ENCODE peak calls at places on chromosomes 4 and X, in six cellular contexts. P is H1, B is brain microvascular endothelial cell, Z is cardiac fibroblast, A is dorsolateral prefrontal cortex, N is lower leg skin. H is an unnamed sample.

GRCh38 chrX:97021680-97022079 is 138.0 kb downstream of the RPA4 start:
- DNase-seq in Z (peak), A (no peak), P (no peak), N (no peak), B (peak), H (no peak)

GRCh38 chr4:16125571-16126445 is 42.0 kb upstream of the PROM1 start:
- DNase-seq in B (no peak), P (no peak), A (no peak), Z (no peak), N (no peak), H (peak)

GRCh38 chr4:143667461-143667860 is 33.0 kb downstream of the FREM3 start:
- DNase-seq in Z (peak), N (peak), P (no peak), B (peak), A (no peak), H (peak)

GRCh38 chr4:168585168-168586091 is 88.6 kb downstream of the PALLD start:
- DNase-seq in P (peak), Z (peak), B (peak), A (peak), N (peak), H (no peak)

GRCh38 chr4:150960079-150960478 is 55.0 kb downstream of the LRBA start:
- DNase-seq in Z (peak), N (no peak), B (peak), P (no peak), A (no peak), H (no peak)

GRCh38 chrX:154750301-154751120 is at the start of gene GAB3:
- DNase-seq in A (no peak), Z (peak), B (no peak), N (no peak), P (no peak), H (no peak)

GRCh38 chr4:169151671-169152070 is 119.1 kb downstream of the SH3RF1 start:
- DNase-seq in N (no peak), A (no peak), P (no peak), B (no peak), Z (peak), H (no peak)

GRCh38 chr4:37661643-37662221 is 24.4 kb downstream of the RELL1 start:
- DNase-seq in B (peak), N (no peak), P (no peak), A (no peak), Z (peak), H (no peak)

GRCh38 chr4:130257271-130257670 is 1161.3 kb downstream of the C4orf33 start:
- DNase-seq in B (peak), N (no peak), A (no peak), P (no peak), Z (peak), H (no peak)

GRCh38 chrX:42119076-42119475 is 195.7 kb upstream of the CASK start:
- DNase-seq in B (peak), N (peak), A (no peak), P (no peak), Z (peak), H (peak)

GRCh38 chrX:48461830-48462229 is 8.2 kb downstream of the SLC38A5 start:
- DNase-seq in A (no peak), N (no peak), B (no peak), P (no peak), Z (peak), H (no peak)

GRCh38 chrX:9966775-9967408 is at the start of gene CLDN34:
- DNase-seq in P (no peak), N (no peak), B (no peak), Z (no peak), A (no peak), H (no peak)

GRCh38 chr4:183602444-183603102 is 56.4 kb downstream of the RWDD4 start:
- DNase-seq in A (no peak), P (no peak), N (no peak), B (no peak), Z (peak), H (no peak)

GRCh38 chrX:24396236-24396929 is 35.9 kb downstream of the SUPT20HL1 start:
- DNase-seq in Z (peak), N (no peak), A (no peak), B (peak), P (no peak), H (no peak)

GRCh38 chr4:38674206-38675144 is 10.5 kb downstream of the KLF3 start:
- DNase-seq in P (no peak), N (no peak), A (no peak), B (no peak), Z (no peak), H (no peak)

GRCh38 chr4:2335729-2336101 is 73.8 kb upstream of the MXD4 start:
- DNase-seq in N (no peak), Z (no peak), A (no peak), B (no peak), P (no peak), H (no peak)

GRCh38 chr4:81436928-81437327 is 34.8 kb downstream of the RASGEF1B start:
- DNase-seq in N (no peak), Z (no peak), P (no peak), A (no peak), B (no peak), H (no peak)

GRCh38 chrX:38192007-38192625 is 28.6 kb downstream of the SRPX start:
- DNase-seq in A (no peak), P (no peak), Z (peak), N (no peak), B (no peak), H (no peak)

GRCh38 chr4:13364653-13365052 is 119.5 kb downstream of the RAB28 start:
- DNase-seq in P (no peak), Z (no peak), A (no peak), B (no peak), N (no peak), H (no peak)

GRCh38 chr4:128285085-128286023 is 2.3 kb downstream of the PGRMC2 start:
- DNase-seq in P (no peak), Z (peak), B (no peak), A (no peak), N (peak), H (no peak)

GRCh38 chrX:81957900-81958545 is 756.1 kb downstream of the SH3BGRL start:
- DNase-seq in A (no peak), P (no peak), Z (peak), B (no peak), N (no peak), H (no peak)

GRCh38 chr4:118712872-118713271 is 27.7 kb downstream of the METTL14 start:
- DNase-seq in Z (peak), P (no peak), N (no peak), A (no peak), B (peak), H (no peak)

GRCh38 chr4:136691607-136692006 is 840.7 kb downstream of the PCDH18 start:
- DNase-seq in Z (no peak), P (no peak), N (no peak), A (no peak), B (no peak), H (no peak)

GRCh38 chrX:1928805-1929204 is 313.9 kb downstream of the ASMT start:
- DNase-seq in A (no peak), B (no peak), P (peak), N (no peak), Z (no peak), H (no peak)

GRCh38 chr4:25552580-25553271 is 102.9 kb upstream of the SLC34A2 start:
- DNase-seq in Z (no peak), P (no peak), N (no peak), A (no peak), B (no peak), H (no peak)
- H3K4me3 ChIP-seq in Z (no peak), P (no peak), N (no peak), A (no peak), B (no peak), H (peak)

GRCh38 chrX:55210931-55211677 is 9.0 kb upstream of the PAGE5 start:
- DNase-seq in B (no peak), Z (no peak), N (no peak), A (no peak), P (no peak), H (no peak)
- TF ChIP-seq CTCF in B (no peak), Z (no peak), N (no peak), A (no peak), P (no peak), H (peak)

GRCh38 chr4:88318751-88319350 is 34.5 kb upstream of the PPM1K start:
- DNase-seq in Z (peak), N (no peak), A (no peak), B (peak), P (no peak), H (no peak)

GRCh38 chr4:88320174-88320779 is 35.9 kb upstream of the PPM1K start:
- DNase-seq in N (no peak), B (peak), A (no peak), P (no peak), Z (peak), H (peak)

GRCh38 chr4:88315460-88316017 is 31.2 kb upstream of the PPM1K start:
- DNase-seq in B (no peak), Z (no peak), A (no peak), N (no peak), P (no peak), H (no peak)

GRCh38 chr4:88320780-88321373 is 36.5 kb upstream of the PPM1K start:
- DNase-seq in A (no peak), P (no peak), Z (no peak), B (peak), N (no peak), H (no peak)
- H3K4me3 ChIP-seq in A (no peak), P (no peak), Z (no peak), B (no peak), N (no peak), H (peak)

GRCh38 chr4:189117426-189117825 is 823.2 kb upstream of the FRG1 start:
- DNase-seq in N (no peak), Z (peak), B (no peak), P (no peak), A (no peak), H (no peak)
- TF ChIP-seq CTCF in N (no peak), Z (no peak), B (peak), P (peak), A (no peak), H (peak)

GRCh38 chrX:84174348-84174747 is 13.7 kb downstream of the RPS6KA6 start:
- DNase-seq in A (no peak), N (no peak), Z (no peak), B (no peak), P (no peak), H (no peak)

GRCh38 chrX:84168095-84168494 is 19.9 kb downstream of the RPS6KA6 start:
- DNase-seq in Z (peak), A (no peak), N (no peak), P (no peak), B (no peak), H (no peak)

GRCh38 chrX:84170931-84171330 is 17.1 kb downstream of the RPS6KA6 start:
- DNase-seq in N (no peak), Z (no peak), B (no peak), P (no peak), A (no peak), H (no peak)

GRCh38 chrX:84165716-84166115 is 22.3 kb downstream of the RPS6KA6 start:
- DNase-seq in N (no peak), A (no peak), P (no peak), Z (peak), B (no peak), H (no peak)

GRCh38 chrX:84168574-84168973 is 19.4 kb downstream of the RPS6KA6 start:
- DNase-seq in P (no peak), N (no peak), A (no peak), Z (peak), B (no peak), H (no peak)
- H3K4me3 ChIP-seq in P (no peak), N (no peak), A (no peak), Z (no peak), B (no peak), H (no peak)